ENCODE peak calls at places on chromosomes 7 and 10, in seven cellular contexts. One of them, this sample, is unnamed.

GRCh38 chr7:141752634-141753033 is 11.3 kb upstream of the TAS2R3 start:
- DNase-seq in AG10803: no peak
- DNase-seq in BJ: no peak
- DNase-seq in stomach: no peak
- DNase-seq in bronchial epithelial cell: no peak
- DNase-seq in NB4: peak
- DNase-seq in fibroblast of mammary gland: peak
- DNase-seq in this sample: no peak

GRCh38 chr7:138493535-138493934 is 33.5 kb downstream of the TRIM24 start:
- DNase-seq in AG10803: no peak
- DNase-seq in BJ: no peak
- DNase-seq in stomach: no peak
- DNase-seq in bronchial epithelial cell: no peak
- DNase-seq in NB4: no peak
- DNase-seq in fibroblast of mammary gland: no peak
- DNase-seq in this sample: no peak

GRCh38 chr10:27659786-27660185 is 85.8 kb downstream of the MKX start:
- DNase-seq in AG10803: peak
- DNase-seq in BJ: no peak
- DNase-seq in stomach: no peak
- DNase-seq in bronchial epithelial cell: no peak
- DNase-seq in NB4: peak
- DNase-seq in fibroblast of mammary gland: no peak
- DNase-seq in this sample: no peak

GRCh38 chr10:70648427-70648826 is 23.9 kb upstream of the ADAMTS14 start:
- DNase-seq in AG10803: no peak
- DNase-seq in BJ: no peak
- DNase-seq in stomach: no peak
- DNase-seq in bronchial epithelial cell: no peak
- DNase-seq in NB4: peak
- DNase-seq in fibroblast of mammary gland: peak
- DNase-seq in this sample: no peak

GRCh38 chr7:116598278-116598677 is 73.4 kb downstream of the CAV1 start:
- DNase-seq in AG10803: no peak
- DNase-seq in BJ: no peak
- DNase-seq in stomach: no peak
- DNase-seq in bronchial epithelial cell: no peak
- DNase-seq in NB4: peak
- DNase-seq in fibroblast of mammary gland: no peak
- DNase-seq in this sample: no peak

GRCh38 chr7:46352335-46352954 is 431.4 kb upstream of the IGFBP3 start:
- DNase-seq in AG10803: peak
- DNase-seq in BJ: peak
- DNase-seq in stomach: no peak
- DNase-seq in bronchial epithelial cell: peak
- DNase-seq in NB4: peak
- DNase-seq in fibroblast of mammary gland: peak
- DNase-seq in this sample: peak

GRCh38 chr10:110448682-110449418 is 48.9 kb upstream of the DUSP5 start:
- DNase-seq in AG10803: peak
- DNase-seq in BJ: no peak
- DNase-seq in stomach: no peak
- DNase-seq in bronchial epithelial cell: no peak
- DNase-seq in NB4: peak
- DNase-seq in fibroblast of mammary gland: no peak
- DNase-seq in this sample: no peak

GRCh38 chr10:11307937-11308336 is 290.3 kb downstream of the CELF2 start:
- DNase-seq in AG10803: no peak
- DNase-seq in BJ: no peak
- DNase-seq in stomach: no peak
- DNase-seq in bronchial epithelial cell: no peak
- DNase-seq in NB4: no peak
- DNase-seq in fibroblast of mammary gland: no peak
- DNase-seq in this sample: no peak

GRCh38 chr10:92011560-92012214 is 88.1 kb downstream of the BTAF1 start:
- DNase-seq in AG10803: peak
- DNase-seq in BJ: peak
- DNase-seq in stomach: no peak
- DNase-seq in bronchial epithelial cell: peak
- DNase-seq in NB4: peak
- DNase-seq in fibroblast of mammary gland: peak
- DNase-seq in this sample: no peak

GRCh38 chr7:116999316-116999715 is 46.0 kb downstream of the ST7 start:
- DNase-seq in AG10803: peak
- DNase-seq in BJ: no peak
- DNase-seq in stomach: no peak
- DNase-seq in bronchial epithelial cell: no peak
- DNase-seq in NB4: no peak
- DNase-seq in fibroblast of mammary gland: peak
- DNase-seq in this sample: no peak

GRCh38 chr7:49721441-49721840 is 52.0 kb upstream of the VWC2 start:
- DNase-seq in AG10803: no peak
- DNase-seq in BJ: no peak
- DNase-seq in stomach: no peak
- DNase-seq in bronchial epithelial cell: no peak
- DNase-seq in NB4: no peak
- DNase-seq in fibroblast of mammary gland: no peak
- DNase-seq in this sample: no peak

GRCh38 chr10:16967866-16968721 is 150.9 kb upstream of the RSU1 start:
- DNase-seq in AG10803: peak
- DNase-seq in BJ: no peak
- DNase-seq in stomach: no peak
- DNase-seq in bronchial epithelial cell: peak
- DNase-seq in NB4: no peak
- DNase-seq in fibroblast of mammary gland: peak
- DNase-seq in this sample: no peak

GRCh38 chr7:75611557-75612178 is 119.5 kb downstream of the SPDYE5 start:
- DNase-seq in AG10803: no peak
- DNase-seq in BJ: no peak
- DNase-seq in stomach: peak
- DNase-seq in bronchial epithelial cell: no peak
- DNase-seq in NB4: peak
- DNase-seq in fibroblast of mammary gland: no peak
- DNase-seq in this sample: no peak

GRCh38 chr7:22124906-22125305 is 179.2 kb upstream of the CDCA7L start:
- DNase-seq in AG10803: no peak
- DNase-seq in BJ: no peak
- DNase-seq in stomach: no peak
- DNase-seq in bronchial epithelial cell: no peak
- DNase-seq in NB4: no peak
- DNase-seq in fibroblast of mammary gland: no peak
- DNase-seq in this sample: no peak

GRCh38 chr10:133343557-133343956 is 3.6 kb upstream of the PRAP1 start:
- DNase-seq in AG10803: no peak
- DNase-seq in BJ: no peak
- DNase-seq in stomach: no peak
- DNase-seq in bronchial epithelial cell: peak
- DNase-seq in NB4: no peak
- DNase-seq in fibroblast of mammary gland: no peak
- DNase-seq in this sample: no peak

GRCh38 chr10:10942441-10942840 is 75.2 kb upstream of the CELF2 start:
- DNase-seq in AG10803: no peak
- DNase-seq in BJ: no peak
- DNase-seq in stomach: no peak
- DNase-seq in bronchial epithelial cell: peak
- DNase-seq in NB4: no peak
- DNase-seq in fibroblast of mammary gland: peak
- DNase-seq in this sample: no peak

GRCh38 chr7:19916011-19916410 is 142.6 kb upstream of the TMEM196 start:
- DNase-seq in AG10803: peak
- DNase-seq in BJ: no peak
- DNase-seq in stomach: no peak
- DNase-seq in bronchial epithelial cell: peak
- DNase-seq in NB4: no peak
- DNase-seq in fibroblast of mammary gland: no peak
- DNase-seq in this sample: no peak

GRCh38 chr7:65307651-65308299 is 65.9 kb upstream of the ZNF92 start:
- DNase-seq in AG10803: peak
- DNase-seq in BJ: no peak
- DNase-seq in stomach: no peak
- DNase-seq in bronchial epithelial cell: peak
- DNase-seq in NB4: peak
- DNase-seq in fibroblast of mammary gland: peak
- DNase-seq in this sample: peak
- TF ChIP-seq CTCF in AG10803: peak
- TF ChIP-seq CTCF in BJ: peak
- TF ChIP-seq CTCF in stomach: no peak
- TF ChIP-seq CTCF in bronchial epithelial cell: peak
- TF ChIP-seq CTCF in NB4: peak
- TF ChIP-seq CTCF in fibroblast of mammary gland: peak
- TF ChIP-seq CTCF in this sample: peak

GRCh38 chr7:41053830-41054229 is 649.1 kb downstream of the INHBA start:
- DNase-seq in AG10803: peak
- DNase-seq in BJ: no peak
- DNase-seq in stomach: no peak
- DNase-seq in bronchial epithelial cell: no peak
- DNase-seq in NB4: no peak
- DNase-seq in fibroblast of mammary gland: peak
- DNase-seq in this sample: no peak
- TF ChIP-seq CTCF in AG10803: peak
- TF ChIP-seq CTCF in BJ: peak
- TF ChIP-seq CTCF in stomach: no peak
- TF ChIP-seq CTCF in bronchial epithelial cell: no peak
- TF ChIP-seq CTCF in NB4: no peak
- TF ChIP-seq CTCF in fibroblast of mammary gland: peak
- TF ChIP-seq CTCF in this sample: no peak

DNA sequence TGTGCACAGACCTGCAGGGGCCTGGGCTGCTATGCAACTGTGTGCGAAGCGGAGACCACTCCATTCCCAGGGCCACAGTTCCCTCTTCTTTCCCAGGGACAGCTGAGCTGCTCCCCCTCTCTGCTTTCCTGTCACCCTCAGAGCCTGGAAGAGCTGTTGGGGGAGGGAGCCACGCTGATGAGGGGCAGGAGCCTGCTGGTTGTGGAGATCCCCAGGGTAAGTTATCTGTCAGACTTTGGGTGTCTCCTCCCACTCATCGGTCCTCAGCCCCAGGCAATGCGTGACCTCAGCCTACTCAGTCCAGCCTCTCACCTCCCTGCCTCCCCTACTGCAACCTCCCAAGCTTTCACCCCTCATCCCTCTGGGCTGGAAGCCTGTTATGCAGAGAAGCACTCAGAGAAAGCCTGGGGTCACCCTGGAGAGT is 53.5 kb downstream of the ZNF467 start:
- DNase-seq in AG10803: no peak
- DNase-seq in BJ: no peak
- DNase-seq in stomach: no peak
- DNase-seq in bronchial epithelial cell: no peak
- DNase-seq in NB4: peak
- DNase-seq in fibroblast of mammary gland: no peak
- DNase-seq in this sample: no peak
- TF ChIP-seq CTCF in AG10803: no peak
- TF ChIP-seq CTCF in BJ: no peak
- TF ChIP-seq CTCF in stomach: no peak
- TF ChIP-seq CTCF in bronchial epithelial cell: no peak
- TF ChIP-seq CTCF in NB4: no peak
- TF ChIP-seq CTCF in fibroblast of mammary gland: no peak
- TF ChIP-seq CTCF in this sample: no peak

GRCh38 chr10:119252051-119252465 is 44.7 kb downstream of the GRK5 start:
- DNase-seq in AG10803: peak
- DNase-seq in BJ: no peak
- DNase-seq in stomach: no peak
- DNase-seq in bronchial epithelial cell: no peak
- DNase-seq in NB4: no peak
- DNase-seq in fibroblast of mammary gland: peak
- DNase-seq in this sample: no peak

GRCh38 chr10:119252470-119253151 is 45.2 kb downstream of the GRK5 start:
- DNase-seq in AG10803: no peak
- DNase-seq in BJ: no peak
- DNase-seq in stomach: no peak
- DNase-seq in bronchial epithelial cell: no peak
- DNase-seq in NB4: no peak
- DNase-seq in fibroblast of mammary gland: no peak
- DNase-seq in this sample: no peak

GRCh38 chr10:119254355-119254754 is 47.0 kb downstream of the GRK5 start:
- DNase-seq in AG10803: no peak
- DNase-seq in BJ: no peak
- DNase-seq in stomach: no peak
- DNase-seq in bronchial epithelial cell: no peak
- DNase-seq in NB4: no peak
- DNase-seq in fibroblast of mammary gland: no peak
- DNase-seq in this sample: no peak

GRCh38 chr10:119251315-119251708 is 43.9 kb downstream of the GRK5 start:
- DNase-seq in AG10803: peak
- DNase-seq in BJ: peak
- DNase-seq in stomach: no peak
- DNase-seq in bronchial epithelial cell: no peak
- DNase-seq in NB4: no peak
- DNase-seq in fibroblast of mammary gland: peak
- DNase-seq in this sample: no peak

GRCh38 chr10:119253433-119254174 is 46.2 kb downstream of the GRK5 start:
- DNase-seq in AG10803: peak
- DNase-seq in BJ: peak
- DNase-seq in stomach: no peak
- DNase-seq in bronchial epithelial cell: peak
- DNase-seq in NB4: no peak
- DNase-seq in fibroblast of mammary gland: peak
- DNase-seq in this sample: peak
- TF ChIP-seq CTCF in AG10803: peak
- TF ChIP-seq CTCF in BJ: peak
- TF ChIP-seq CTCF in stomach: no peak
- TF ChIP-seq CTCF in bronchial epithelial cell: no peak
- TF ChIP-seq CTCF in NB4: no peak
- TF ChIP-seq CTCF in fibroblast of mammary gland: peak
- TF ChIP-seq CTCF in this sample: peak

This sample was measured in AG09319.